ENCODE peak calls at places on chromosomes 7 and 10, in six cellular contexts. C, K, H, I, L and B are unnamed samples.
A peak's percentile ranks its signal among the peaks of the same experiment; 100 is the strongest.

GRCh38 chr7:124765401-124766352 is at the start of gene GPR37:
- DNase-seq in C (no peak), K (peak; percentile 68), H (peak; percentile 93), I (peak; percentile 71), L (no peak), B (peak; percentile 69)

GRCh38 chr7:104096683-104097082 is 107.2 kb upstream of the RELN start:
- DNase-seq in C (no peak), K (peak; percentile 8), H (peak; percentile 18), I (peak; percentile 17), L (peak; percentile 78), B (peak; percentile 41)

GRCh38 chr10:4663162-4663992 is 162.6 kb upstream of the AKR1E2 start:
- DNase-seq in C (peak; percentile 15), K (peak; percentile 85), H (peak; percentile 99), I (peak; percentile 63), L (peak; percentile 85), B (peak; percentile 22)

GRCh38 chr10:59580257-59580863 is 129.3 kb downstream of the SLC16A9 start:
- DNase-seq in C (no peak), K (peak; percentile 15), H (peak; percentile 58), I (peak; percentile 29), L (peak; percentile 3), B (no peak)

GRCh38 chr10:118310822-118311221 is 31.3 kb downstream of the FAM204A start:
- DNase-seq in C (no peak), K (no peak), H (peak; percentile 48), I (no peak), L (no peak), B (no peak)

GRCh38 chr10:89242840-89243586 is 8.6 kb downstream of the LIPA start:
- DNase-seq in C (no peak), K (no peak), H (no peak), I (no peak), L (no peak), B (no peak)

GRCh38 chr10:13834581-13835286 is 248.0 kb downstream of the PRPF18 start:
- DNase-seq in C (no peak), K (no peak), H (peak; percentile 52), I (peak; percentile 25), L (no peak), B (no peak)

GRCh38 chr7:136036336-136036735 is 59.2 kb upstream of the MTPN start:
- DNase-seq in C (no peak), K (no peak), H (no peak), I (no peak), L (no peak), B (no peak)

GRCh38 chr10:33132626-33133025 is 174.6 kb upstream of the ITGB1 start:
- DNase-seq in C (no peak), K (no peak), H (no peak), I (no peak), L (no peak), B (no peak)

GRCh38 chr10:84541289-84541637 is 212.9 kb downstream of the CCSER2 start:
- DNase-seq in C (no peak), K (no peak), H (no peak), I (peak; percentile 34), L (peak; percentile 67), B (no peak)

GRCh38 chr10:109784236-109784635 is 139.1 kb downstream of the XPNPEP1 start:
- DNase-seq in C (no peak), K (no peak), H (no peak), I (no peak), L (no peak), B (no peak)

GRCh38 chr7:29879609-29880008 is 73.3 kb downstream of the WIPF3 start:
- DNase-seq in C (no peak), K (no peak), H (peak; percentile 21), I (no peak), L (no peak), B (no peak)

GRCh38 chr7:25862254-25862992 is 289.6 kb upstream of the NFE2L3 start:
- DNase-seq in C (peak; percentile 95), K (peak; percentile 96), H (peak; percentile 100), I (peak; percentile 94), L (peak; percentile 56), B (peak; percentile 96)

GRCh38 chr7:74503061-74503460 is 49.4 kb downstream of the GTF2IRD1 start:
- DNase-seq in C (no peak), K (no peak), H (no peak), I (no peak), L (no peak), B (no peak)

GRCh38 chr10:100999742-101000601 is at the start of gene LZTS2:
- DNase-seq in C (no peak), K (no peak), H (no peak), I (no peak), L (no peak), B (peak; percentile 21)

GRCh38 chr10:100998991-100999741 is 442 bp upstream of the LZTS2 start:
- DNase-seq in C (no peak), K (peak; percentile 84), H (peak; percentile 75), I (peak; percentile 93), L (peak; percentile 45), B (peak; percentile 63)

GRCh38 chr10:100996678-100997363 is 2.8 kb upstream of the LZTS2 start:
- DNase-seq in C (no peak), K (peak; percentile 57), H (no peak), I (peak; percentile 65), L (no peak), B (peak; percentile 60)

GRCh38 chr10:100997364-100998182 is 2.0 kb upstream of the LZTS2 start:
- DNase-seq in C (no peak), K (peak; percentile 94), H (peak; percentile 65), I (peak; percentile 88), L (peak; percentile 74), B (peak; percentile 57)

DNA sequence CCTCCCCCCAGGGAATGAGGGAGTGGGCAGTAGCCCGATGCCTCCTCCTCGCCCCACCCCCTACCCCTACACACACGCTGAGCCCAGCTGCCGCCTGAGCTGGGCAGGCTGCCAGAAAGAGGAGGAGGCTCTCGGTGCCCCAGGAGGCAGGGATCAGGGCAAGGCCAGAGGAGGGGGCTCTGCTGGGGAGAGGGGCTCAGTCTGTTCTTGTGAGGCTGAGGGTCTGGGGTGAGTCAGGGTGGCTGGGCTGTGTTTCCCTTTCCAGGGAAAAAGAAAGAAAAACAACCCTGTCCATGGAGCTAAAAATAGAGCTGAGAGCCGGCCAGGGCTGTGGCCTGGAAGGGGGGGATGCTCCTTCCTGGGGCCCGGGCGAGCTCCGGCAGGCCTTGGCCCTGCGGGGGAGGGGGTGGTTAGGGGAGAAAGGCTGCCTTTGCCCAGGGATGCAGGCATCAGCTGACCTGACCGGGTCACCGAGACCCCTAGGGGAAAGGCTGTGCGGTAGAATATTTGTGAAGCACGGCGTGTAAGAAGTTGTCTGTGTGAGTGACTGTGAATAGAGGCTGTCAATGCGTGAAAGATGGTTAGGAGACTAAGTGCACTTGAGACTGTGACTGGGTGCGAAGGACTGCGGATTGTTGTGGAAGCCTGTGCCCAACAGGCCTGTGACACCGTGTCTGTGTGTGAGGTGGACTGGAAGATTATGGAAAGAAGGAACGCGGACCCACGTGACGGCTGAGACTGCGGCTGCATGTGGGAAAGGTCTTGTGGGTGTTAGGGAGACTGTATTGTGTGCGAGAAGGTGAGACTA is 1.2 kb upstream of the LZTS2 start:
- DNase-seq in C (no peak), K (peak; percentile 90), H (peak; percentile 81), I (peak; percentile 83), L (peak; percentile 78), B (peak; percentile 68)
- TF ChIP-seq BHLHE40 in C (no peak), K (no peak), H (peak; percentile 21), I (no peak), L (no peak), B (no peak)

GRCh38 chr10:122503886-122504285 is 42.5 kb downstream of the HTRA1 start:
- DNase-seq in C (no peak), K (no peak), H (no peak), I (no peak), L (no peak), B (no peak)

GRCh38 chr10:122503004-122503403 is 41.7 kb downstream of the HTRA1 start:
- DNase-seq in C (no peak), K (no peak), H (no peak), I (no peak), L (no peak), B (no peak)

GRCh38 chr10:122505885-122506284 is 44.5 kb downstream of the HTRA1 start:
- DNase-seq in C (no peak), K (no peak), H (no peak), I (no peak), L (no peak), B (no peak)

GRCh38 chr10:122505011-122505410 is 43.7 kb downstream of the HTRA1 start:
- DNase-seq in C (no peak), K (no peak), H (no peak), I (no peak), L (no peak), B (no peak)

GRCh38 chr10:122504551-122504950 is 43.2 kb downstream of the HTRA1 start:
- DNase-seq in C (no peak), K (peak; percentile 35), H (peak; percentile 94), I (peak; percentile 45), L (no peak), B (no peak)
- TF ChIP-seq BHLHE40 in C (no peak), K (no peak), H (peak; percentile 58), I (no peak), L (no peak), B (no peak)

GRCh38 chr10:43219848-43220247 is 47.0 kb downstream of the RASGEF1A start:
- DNase-seq in C (no peak), K (no peak), H (no peak), I (no peak), L (no peak), B (no peak)

GRCh38 chr10:43223056-43223455 is 43.8 kb downstream of the RASGEF1A start:
- DNase-seq in C (no peak), K (no peak), H (no peak), I (no peak), L (no peak), B (no peak)

GRCh38 chr10:43220971-43221418 is 45.9 kb downstream of the RASGEF1A start:
- DNase-seq in C (peak; percentile 46), K (no peak), H (no peak), I (no peak), L (no peak), B (no peak)

GRCh38 chr10:43222296-43222695 is 44.6 kb downstream of the RASGEF1A start:
- DNase-seq in C (no peak), K (no peak), H (no peak), I (no peak), L (no peak), B (no peak)

GRCh38 chr10:43221419-43222293 is 45.2 kb downstream of the RASGEF1A start:
- DNase-seq in C (no peak), K (peak; percentile 21), H (no peak), I (no peak), L (peak; percentile 23), B (no peak)
- TF ChIP-seq BHLHE40 in C (no peak), K (no peak), H (no peak), I (no peak), L (no peak), B (no peak)

GRCh38 chr7:38169862-38170261 is 8.2 kb upstream of the STARD3NL start:
- DNase-seq in C (peak; percentile 85), K (peak; percentile 9), H (peak; percentile 77), I (no peak), L (no peak), B (no peak)
- TF ChIP-seq BHLHE40 in C (peak; percentile 49), K (no peak), H (no peak), I (no peak), L (no peak), B (no peak)

DNA sequence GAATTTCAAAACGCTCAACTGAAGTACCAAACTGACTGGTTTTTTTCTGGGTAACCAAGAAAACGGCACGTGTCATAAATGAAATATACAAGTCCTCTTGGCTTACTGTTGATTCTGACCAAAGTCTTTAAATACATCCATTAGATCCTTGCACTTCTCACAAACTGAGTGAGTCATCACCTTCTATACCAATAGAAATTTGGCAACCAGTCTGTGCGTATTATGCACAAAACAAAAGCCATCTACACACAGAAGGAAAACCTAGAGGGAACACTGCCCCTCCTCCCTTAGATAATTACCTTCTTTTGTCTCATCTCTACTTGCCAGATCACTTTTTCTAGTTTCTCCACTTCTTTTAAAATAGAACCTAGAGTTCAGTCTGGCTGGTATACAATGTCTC is 91.6 kb upstream of the ATP6V0A4 start:
- DNase-seq in C (no peak), K (no peak), H (peak; percentile 52), I (no peak), L (peak; percentile 23), B (no peak)
- TF ChIP-seq BHLHE40 in C (no peak), K (no peak), H (no peak), I (no peak), L (no peak), B (no peak)